ENCODE peak calls at places on chromosomes 5 and 9, in five cellular contexts. One of them, this sample, is unnamed.

GRCh38 chr5:80189701-80190100 is 66.1 kb downstream of the SERINC5 start:
- DNase-seq in A549: no peak
- DNase-seq in HepG2: no peak
- DNase-seq in K562: no peak
- DNase-seq in GM12878: no peak
- DNase-seq in this sample: no peak

GRCh38 chr5:61624966-61625681 is 293.1 kb downstream of the ZSWIM6 start:
- DNase-seq in A549: no peak
- DNase-seq in HepG2: no peak
- DNase-seq in K562: no peak
- DNase-seq in GM12878: no peak
- DNase-seq in this sample: no peak

GRCh38 chr5:36521838-36522745 is 84.3 kb upstream of the SLC1A3 start:
- DNase-seq in A549: no peak
- DNase-seq in HepG2: no peak
- DNase-seq in K562: no peak
- DNase-seq in GM12878: no peak
- DNase-seq in this sample: no peak

GRCh38 chr5:45113726-45114125 is 305.0 kb downstream of the MRPS30 start:
- DNase-seq in A549: no peak
- DNase-seq in HepG2: no peak
- DNase-seq in K562: no peak
- DNase-seq in GM12878: no peak
- DNase-seq in this sample: no peak

GRCh38 chr5:10734050-10734709 is 26.9 kb downstream of the DAP start:
- DNase-seq in A549: no peak
- DNase-seq in HepG2: no peak
- DNase-seq in K562: peak; percentile 91
- DNase-seq in GM12878: no peak
- DNase-seq in this sample: no peak

GRCh38 chr5:16593013-16593412 is 23.8 kb downstream of the RETREG1 start:
- DNase-seq in A549: no peak
- DNase-seq in HepG2: no peak
- DNase-seq in K562: no peak
- DNase-seq in GM12878: no peak
- DNase-seq in this sample: no peak

GRCh38 chr9:136297016-136297691 is 6.7 kb downstream of the CCDC187 start:
- DNase-seq in A549: no peak
- DNase-seq in HepG2: peak; percentile 89
- DNase-seq in K562: no peak
- DNase-seq in GM12878: no peak
- DNase-seq in this sample: no peak

GRCh38 chr5:7678057-7678456 is 172.9 kb downstream of the CFAP90 start:
- DNase-seq in A549: no peak
- DNase-seq in HepG2: no peak
- DNase-seq in K562: no peak
- DNase-seq in GM12878: no peak
- DNase-seq in this sample: no peak

GRCh38 chr9:13461588-13461987 is 182.1 kb upstream of the MPDZ start:
- DNase-seq in A549: no peak
- DNase-seq in HepG2: no peak
- DNase-seq in K562: no peak
- DNase-seq in GM12878: no peak
- DNase-seq in this sample: no peak

GRCh38 chr5:44797723-44798122 is 11.0 kb upstream of the MRPS30 start:
- DNase-seq in A549: no peak
- DNase-seq in HepG2: no peak
- DNase-seq in K562: no peak
- DNase-seq in GM12878: no peak
- DNase-seq in this sample: no peak

GRCh38 chr5:158320934-158321333 is 462.0 kb upstream of the CLINT1 start:
- DNase-seq in A549: no peak
- DNase-seq in HepG2: no peak
- DNase-seq in K562: no peak
- DNase-seq in GM12878: no peak
- DNase-seq in this sample: no peak

GRCh38 chr9:110244616-110245015 is 11.7 kb downstream of the TXN start:
- DNase-seq in A549: no peak
- DNase-seq in HepG2: no peak
- DNase-seq in K562: no peak
- DNase-seq in GM12878: no peak
- DNase-seq in this sample: no peak

GRCh38 chr5:139058121-139058520 is 140.0 kb downstream of the SIL1 start:
- DNase-seq in A549: no peak
- DNase-seq in HepG2: no peak
- DNase-seq in K562: no peak
- DNase-seq in GM12878: no peak
- DNase-seq in this sample: no peak

GRCh38 chr5:145825751-145826180 is 9.4 kb downstream of the PRELID2 start:
- DNase-seq in A549: peak; percentile 28
- DNase-seq in HepG2: peak; percentile 61
- DNase-seq in K562: peak; percentile 41
- DNase-seq in GM12878: no peak
- DNase-seq in this sample: no peak

GRCh38 chr5:106755066-106755465 is 915.7 kb downstream of the EFNA5 start:
- DNase-seq in A549: no peak
- DNase-seq in HepG2: no peak
- DNase-seq in K562: no peak
- DNase-seq in GM12878: no peak
- DNase-seq in this sample: peak; percentile 36

DNA sequence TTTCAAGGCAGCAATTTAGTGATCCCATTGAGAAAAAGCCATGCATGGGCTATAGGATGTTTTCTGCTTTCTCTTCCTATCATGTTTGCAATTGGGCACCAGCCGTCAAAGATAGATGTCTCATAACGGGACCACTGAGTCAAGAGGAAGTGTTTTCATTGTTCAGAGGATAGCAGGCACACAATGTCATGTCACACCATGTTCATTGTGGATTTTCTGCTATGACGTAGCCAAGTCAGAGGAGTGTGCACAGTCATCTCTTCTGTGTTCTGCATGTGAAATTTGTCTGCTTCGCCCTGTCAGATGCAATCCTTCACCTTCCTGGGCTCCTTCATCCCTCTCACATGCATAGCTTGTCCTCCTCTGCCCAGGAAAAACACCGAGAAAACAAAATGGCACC is 106.0 kb downstream of the CD180 start:
- DNase-seq in A549: no peak
- DNase-seq in HepG2: no peak
- DNase-seq in K562: no peak
- DNase-seq in GM12878: no peak
- DNase-seq in this sample: no peak
- TF ChIP-seq ESRRA in A549: no peak
- TF ChIP-seq ESRRA in HepG2: no peak
- TF ChIP-seq ESRRA in K562: no peak
- TF ChIP-seq ESRRA in GM12878: no peak
- TF ChIP-seq ESRRA in this sample: no peak

DNA sequence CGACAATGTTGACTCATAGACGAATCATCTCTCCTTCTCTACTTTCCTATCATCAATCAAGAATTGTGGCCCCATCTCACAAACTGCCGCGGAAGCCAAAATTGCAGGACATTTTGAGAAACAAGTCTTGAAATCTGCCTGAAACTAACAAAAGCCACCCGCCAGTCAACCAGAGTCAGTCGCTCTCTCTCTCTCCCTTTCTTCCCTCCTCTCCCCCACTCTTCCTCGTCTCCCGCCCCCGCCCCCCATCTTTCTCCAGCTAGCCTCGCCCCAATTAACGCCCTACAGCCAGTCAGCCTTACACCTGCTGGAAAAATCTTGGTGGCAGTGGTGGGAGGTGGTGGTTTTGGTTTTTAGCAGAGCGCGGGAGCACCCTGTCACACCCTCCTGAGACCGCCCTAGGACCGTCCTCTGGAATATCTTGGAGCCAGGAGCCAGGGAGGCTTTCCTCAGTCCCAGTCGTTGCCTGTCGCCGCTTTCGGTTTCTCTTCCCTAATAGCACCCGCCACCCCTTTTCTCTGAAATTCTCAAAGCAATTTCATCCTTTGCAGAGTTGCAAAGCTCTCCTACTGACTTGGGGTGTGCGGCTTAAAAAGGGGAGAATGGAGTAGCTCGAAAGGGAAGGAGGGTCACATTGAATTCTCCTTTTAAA is 301.1 kb downstream of the PARP8 start:
- DNase-seq in A549: no peak
- DNase-seq in HepG2: no peak
- DNase-seq in K562: no peak
- DNase-seq in GM12878: no peak
- DNase-seq in this sample: peak; percentile 28
- TF ChIP-seq ESRRA in A549: no peak
- TF ChIP-seq ESRRA in HepG2: no peak
- TF ChIP-seq ESRRA in K562: no peak
- TF ChIP-seq ESRRA in GM12878: no peak
- TF ChIP-seq ESRRA in this sample: no peak

GRCh38 chr5:67475489-67475888 is 278.9 kb upstream of the CD180 start:
- DNase-seq in A549: no peak
- DNase-seq in HepG2: no peak
- DNase-seq in K562: no peak
- DNase-seq in GM12878: no peak
- DNase-seq in this sample: no peak

GRCh38 chr5:67476531-67476930 is 279.9 kb upstream of the CD180 start:
- DNase-seq in A549: no peak
- DNase-seq in HepG2: no peak
- DNase-seq in K562: no peak
- DNase-seq in GM12878: no peak
- DNase-seq in this sample: no peak

GRCh38 chr5:67476995-67477394 is 280.4 kb upstream of the CD180 start:
- DNase-seq in A549: no peak
- DNase-seq in HepG2: no peak
- DNase-seq in K562: no peak
- DNase-seq in GM12878: no peak
- DNase-seq in this sample: no peak

GRCh38 chr5:67481362-67481761 is 284.8 kb upstream of the CD180 start:
- DNase-seq in A549: no peak
- DNase-seq in HepG2: no peak
- DNase-seq in K562: no peak
- DNase-seq in GM12878: no peak
- DNase-seq in this sample: no peak

GRCh38 chr5:67478337-67478736 is 281.7 kb upstream of the CD180 start:
- DNase-seq in A549: no peak
- DNase-seq in HepG2: no peak
- DNase-seq in K562: no peak
- DNase-seq in GM12878: no peak
- DNase-seq in this sample: no peak
- TF ChIP-seq ESRRA in A549: no peak
- TF ChIP-seq ESRRA in HepG2: no peak
- TF ChIP-seq ESRRA in K562: no peak
- TF ChIP-seq ESRRA in GM12878: no peak
- TF ChIP-seq ESRRA in this sample: no peak

DNA sequence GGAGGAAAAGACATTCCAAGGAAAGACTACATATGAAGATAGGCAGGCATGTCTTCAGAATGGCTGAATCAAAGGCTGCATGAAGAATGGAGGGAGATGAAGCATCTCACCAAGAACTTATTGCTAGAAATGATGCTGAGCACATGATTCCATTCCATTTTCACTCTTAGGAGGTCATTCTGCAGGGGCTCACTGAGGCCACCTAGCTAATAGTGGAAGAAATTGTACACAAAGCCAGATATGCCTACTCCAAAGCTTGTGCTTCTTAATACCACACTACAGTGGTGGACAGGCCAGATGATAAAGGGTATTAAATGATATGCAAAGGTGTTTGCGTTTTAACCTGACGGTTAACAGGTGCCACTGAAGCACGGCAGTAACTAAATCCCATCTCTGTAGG is 14.7 kb downstream of the NDUFA8 start:
- DNase-seq in A549: no peak
- DNase-seq in HepG2: peak; percentile 20
- DNase-seq in K562: no peak
- DNase-seq in GM12878: no peak
- DNase-seq in this sample: no peak
- TF ChIP-seq ESRRA in A549: no peak
- TF ChIP-seq ESRRA in HepG2: no peak
- TF ChIP-seq ESRRA in K562: no peak
- TF ChIP-seq ESRRA in GM12878: no peak
- TF ChIP-seq ESRRA in this sample: no peak

This sample was measured in WTC11.